ENCODE peak calls at places on chromosome 20, in four cellular contexts. Q is COR-L47; Y is T-helper 2 cell; G is activated naive CD4-positive, alpha-beta T cell treated with anti-CD3 and anti-CD28 coated beads for 36 hours. O is an unnamed sample.

GRCh38 chr20:34215711-34216381 is 25.4 kb upstream of the ASIP start:
- DNase-seq in Q (peak; percentile 50), Y (peak; percentile 21), G (peak; percentile 71), O (peak; percentile 73)

GRCh38 chr20:63441777-63442493 is 30.5 kb downstream of the KCNQ2 start:
- DNase-seq in G (peak; percentile 85), Y (peak; percentile 49), Q (peak; percentile 56), O (peak; percentile 82)

GRCh38 chr20:46683068-46683477 is 6.2 kb downstream of the TP53RK start:
- DNase-seq in Q (no peak), Y (no peak), G (no peak), O (no peak)

GRCh38 chr20:11186301-11187008 is 512.7 kb upstream of the JAG1 start:
- DNase-seq in Y (no peak), G (no peak), Q (no peak), O (no peak)

GRCh38 chr20:64079273-64080012 is at the start of gene RGS19:
- DNase-seq in Y (peak; percentile 43), G (peak; percentile 73), Q (peak; percentile 59), O (peak; percentile 76)

GRCh38 chr20:45629496-45630100 is at the start of gene WFDC10A:
- DNase-seq in Q (peak; percentile 10), G (peak; percentile 53), Y (no peak), O (peak; percentile 38)

GRCh38 chr20:47887064-47887463 is 101.8 kb upstream of the SULF2 start:
- DNase-seq in Y (no peak), G (no peak), Q (no peak), O (no peak)

GRCh38 chr20:53917145-53918009 is 153.0 kb downstream of the BCAS1 start:
- DNase-seq in Y (no peak), G (peak; percentile 13), Q (no peak), O (no peak)

GRCh38 chr20:33239418-33239817 is 3.6 kb downstream of the BPIFA1 start:
- DNase-seq in Y (no peak), Q (no peak), G (no peak), O (no peak)

GRCh38 chr20:32487381-32487780 is 97.8 kb downstream of the NOL4L start:
- DNase-seq in Q (no peak), Y (no peak), G (no peak), O (no peak)

GRCh38 chr20:23143098-23143497 is 57.0 kb upstream of the CD93 start:
- DNase-seq in Y (no peak), G (peak; percentile 8), Q (no peak), O (peak; percentile 37)

GRCh38 chr20:62818592-62819493 is 2.0 kb downstream of the COL9A3 start:
- DNase-seq in Q (peak; percentile 79), G (no peak), Y (no peak), O (no peak)

GRCh38 chr20:32031007-32031958 is 20.8 kb upstream of the HCK start:
- DNase-seq in G (peak; percentile 77), Q (peak; percentile 59), Y (peak; percentile 39), O (peak; percentile 67)

GRCh38 chr20:1965520-1966278 is 28.2 kb downstream of the PDYN start:
- DNase-seq in Y (peak; percentile 79), G (peak; percentile 89), Q (peak; percentile 62), O (peak; percentile 88)

GRCh38 chr20:45091366-45091765 is 9.6 kb downstream of the KCNS1 start:
- DNase-seq in G (no peak), Y (no peak), Q (no peak), O (no peak)

GRCh38 chr20:61599061-61599930 is 347.2 kb downstream of the CDH4 start:
- DNase-seq in Q (no peak), Y (no peak), G (peak; percentile 14), O (no peak)

GRCh38 chr20:14148042-14148441 is 152.7 kb downstream of the MACROD2 start:
- DNase-seq in Y (no peak), G (no peak), Q (no peak), O (no peak)

GRCh38 chr20:43726811-43727338 is at the start of gene GTSF1L:
- DNase-seq in Q (no peak), G (no peak), Y (no peak), O (no peak)

GRCh38 chr20:34037121-34037520 is 43.4 kb downstream of the RALY start:
- DNase-seq in Y (peak; percentile 15), Q (no peak), G (peak; percentile 81), O (peak; percentile 79)

GRCh38 chr20:50328161-50328979 is 137.7 kb downstream of the CEBPB start:
- DNase-seq in Y (no peak), Q (no peak), G (no peak), O (no peak)

GRCh38 chr20:22623211-22623610 is 38.8 kb upstream of the FOXA2 start:
- DNase-seq in Q (no peak), G (no peak), Y (no peak), O (no peak)